ENCODE peak calls at places on chromosomes 2 and 18, in six cellular contexts. H is GM12891, Q is K562, Z is H1, X is HepG2, D is GM12878. Y is an unnamed sample.

GRCh38 chr18:76923485-76924085 is 101.2 kb downstream of the ZNF236 start:
- DNase-seq in H (no peak), Q (peak; percentile 33), Z (peak; percentile 15), X (peak; percentile 30), D (no peak), Y (no peak)

GRCh38 chr18:36314754-36315153 is 17.2 kb downstream of the FHOD3 start:
- DNase-seq in H (no peak), Q (no peak), Z (no peak), X (no peak), D (no peak), Y (no peak)

GRCh38 chr18:55856191-55856590 is 268.2 kb upstream of the TCF4 start:
- DNase-seq in H (no peak), Q (no peak), Z (peak; percentile 58), X (no peak), D (no peak), Y (no peak)

GRCh38 chr2:210303498-210303897 is 11.5 kb downstream of the MYL1 start:
- DNase-seq in H (no peak), Q (no peak), Z (no peak), X (no peak), D (no peak), Y (no peak)

GRCh38 chr2:1972428-1972827 is 228.1 kb upstream of the PXDN start:
- DNase-seq in H (no peak), Q (no peak), Z (no peak), X (no peak), D (no peak), Y (no peak)

GRCh38 chr2:170643346-170643745 is 71.8 kb upstream of the SP5 start:
- DNase-seq in H (no peak), Q (no peak), Z (no peak), X (no peak), D (no peak), Y (no peak)

GRCh38 chr2:62362561-62362960 is 143.4 kb downstream of the TMEM17 start:
- DNase-seq in H (no peak), Q (no peak), Z (no peak), X (no peak), D (no peak), Y (no peak)

GRCh38 chr2:54676656-54677055 is 46.8 kb upstream of the EML6 start:
- DNase-seq in H (no peak), Q (no peak), Z (no peak), X (no peak), D (no peak), Y (no peak)

GRCh38 chr18:62425465-62426190 is 97.2 kb upstream of the ZCCHC2 start:
- DNase-seq in H (no peak), Q (peak; percentile 45), Z (peak; percentile 77), X (peak; percentile 88), D (no peak), Y (no peak)

GRCh38 chr2:241568738-241569137 is 10.2 kb downstream of the BOK start:
- DNase-seq in H (no peak), Q (no peak), Z (no peak), X (no peak), D (no peak), Y (no peak)

GRCh38 chr2:138475394-138475793 is 26.2 kb upstream of the SPOPL start:
- DNase-seq in H (no peak), Q (no peak), Z (no peak), X (peak; percentile 77), D (peak; percentile 53), Y (no peak)

GRCh38 chr2:31832363-31832762 is 178.4 kb downstream of the MEMO1 start:
- DNase-seq in H (no peak), Q (no peak), Z (no peak), X (no peak), D (no peak), Y (no peak)

GRCh38 chr2:166373951-166374350 is 1.8 kb downstream of the SCN9A start:
- DNase-seq in H (no peak), Q (peak; percentile 72), Z (no peak), X (peak; percentile 80), D (no peak), Y (no peak)

GRCh38 chr2:149329068-149329467 is 1.3 kb upstream of the LYPD6 start:
- DNase-seq in H (no peak), Q (no peak), Z (no peak), X (no peak), D (no peak), Y (no peak)

GRCh38 chr2:234960091-234961088 is 8.6 kb downstream of the SH3BP4 start:
- DNase-seq in H (no peak), Q (no peak), Z (no peak), X (no peak), D (no peak), Y (no peak)

GRCh38 chr2:232741284-232741683 is 35.1 kb downstream of the KCNJ13 start:
- DNase-seq in H (no peak), Q (no peak), Z (no peak), X (no peak), D (no peak), Y (no peak)

GRCh38 chr2:176895158-176895557 is 317.4 kb upstream of the HNRNPA3 start:
- DNase-seq in H (no peak), Q (no peak), Z (no peak), X (no peak), D (no peak), Y (no peak)

GRCh38 chr2:239298126-239298804 is 102.6 kb downstream of the HDAC4 start:
- DNase-seq in H (no peak), Q (no peak), Z (no peak), X (no peak), D (no peak), Y (no peak)

GRCh38 chr18:69469444-69469919 is 68.8 kb downstream of the DOK6 start:
- DNase-seq in H (no peak), Q (peak; percentile 24), Z (peak; percentile 29), X (no peak), D (no peak), Y (peak; percentile 8)

GRCh38 chr2:215727507-215728503 is 285.5 kb downstream of the MREG start:
- DNase-seq in H (no peak), Q (no peak), Z (no peak), X (peak; percentile 85), D (no peak), Y (no peak)

GRCh38 chr2:202736826-202737225 is 102.1 kb downstream of the FAM117B start:
- DNase-seq in H (no peak), Q (no peak), Z (no peak), X (no peak), D (no peak), Y (no peak)

GRCh38 chr2:121297217-121297830 is 12.3 kb upstream of the TFCP2L1 start:
- DNase-seq in H (no peak), Q (peak; percentile 39), Z (no peak), X (peak; percentile 41), D (no peak), Y (no peak)

GRCh38 chr2:202375006-202375610 is 1.0 kb upstream of the BMPR2 start:
- DNase-seq in H (no peak), Q (no peak), Z (no peak), X (peak; percentile 30), D (no peak), Y (peak; percentile 13)

GRCh38 chr18:24530630-24531111 is 70.2 kb downstream of the HRH4 start:
- DNase-seq in H (no peak), Q (no peak), Z (no peak), X (no peak), D (no peak), Y (no peak)

GRCh38 chr2:107591541-107591940 is 235.2 kb upstream of the RGPD4 start:
- DNase-seq in H (no peak), Q (no peak), Z (no peak), X (no peak), D (no peak), Y (no peak)

GRCh38 chr2:232659359-232659758 is 26.0 kb downstream of the EFHD1 start:
- DNase-seq in H (no peak), Q (no peak), Z (no peak), X (no peak), D (no peak), Y (no peak)

GRCh38 chr2:238700122-238700457 is 147.8 kb upstream of the TWIST2 start:
- DNase-seq in H (no peak), Q (no peak), Z (no peak), X (no peak), D (no peak), Y (no peak)

DNA sequence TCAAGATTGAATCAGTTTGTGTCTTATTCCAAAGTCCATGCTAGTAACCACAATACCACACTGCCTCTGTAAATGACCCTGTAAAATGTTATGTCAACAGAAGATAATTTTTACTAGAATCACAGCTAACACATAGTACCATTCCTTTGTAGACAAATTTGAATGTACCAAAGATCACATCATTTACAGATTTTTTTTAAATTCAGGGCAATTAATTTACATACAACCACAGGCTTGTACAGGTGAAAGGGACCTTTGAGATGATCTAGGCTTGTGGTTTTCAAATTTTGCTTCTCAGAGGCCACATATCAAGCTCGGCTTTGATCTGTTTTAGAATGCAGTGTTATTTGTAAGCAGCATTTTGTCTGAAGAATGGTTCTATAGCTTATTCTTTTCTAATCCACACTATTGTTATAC is 63.8 kb upstream of the PPM1B start:
- DNase-seq in H (no peak), Q (no peak), Z (no peak), X (no peak), D (no peak), Y (no peak)
- TF ChIP-seq TAF1 in H (no peak), Q (no peak), Z (no peak), X (no peak), D (no peak), Y (no peak)

DNA sequence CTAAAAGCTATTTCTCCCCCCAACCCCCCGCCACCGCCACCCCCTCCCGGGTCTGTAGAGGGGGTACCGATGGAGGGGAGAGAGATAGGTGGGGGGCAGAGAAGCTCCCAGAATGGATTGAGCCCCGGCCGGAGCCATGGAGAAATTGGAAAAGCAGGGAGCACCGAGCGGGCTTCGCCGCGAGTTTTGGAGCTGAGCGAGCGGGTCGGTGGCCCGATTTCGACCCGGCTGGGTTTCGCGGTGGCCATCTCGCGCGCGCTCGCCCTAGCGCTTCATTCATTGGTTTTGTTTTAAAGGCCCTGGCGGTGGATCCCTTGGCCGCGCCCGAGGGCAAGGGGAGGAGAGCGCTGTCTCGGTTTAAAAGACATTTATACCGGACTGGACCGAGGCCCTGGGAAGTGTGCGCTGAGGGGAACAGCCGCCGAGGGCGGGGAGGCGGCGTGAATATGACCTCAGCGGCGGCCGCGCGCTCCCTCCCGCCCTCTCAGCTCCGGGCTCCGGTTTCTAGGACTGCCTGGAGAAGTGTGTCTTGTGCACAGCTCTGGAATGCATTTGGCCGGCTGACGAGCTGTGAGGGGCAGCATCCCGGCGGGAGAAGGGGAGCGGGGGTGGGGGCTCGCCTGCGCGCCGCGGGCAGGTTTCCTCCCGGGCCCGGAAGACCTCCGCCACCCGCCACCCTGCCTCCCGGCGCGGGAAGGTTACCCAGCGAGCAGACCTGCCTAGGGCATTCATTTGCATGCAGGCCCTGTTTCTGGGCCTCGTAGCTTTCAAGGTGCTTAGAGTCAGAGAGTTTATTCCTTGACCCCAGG is 1.7 kb upstream of the SMAD7 start:
- DNase-seq in H (no peak), Q (peak; percentile 52), Z (no peak), X (no peak), D (no peak), Y (no peak)
- TF ChIP-seq POLR2A in H (no peak), Q (no peak), Z (no peak), X (no peak), D (peak; percentile 57), Y (no peak)

DNA sequence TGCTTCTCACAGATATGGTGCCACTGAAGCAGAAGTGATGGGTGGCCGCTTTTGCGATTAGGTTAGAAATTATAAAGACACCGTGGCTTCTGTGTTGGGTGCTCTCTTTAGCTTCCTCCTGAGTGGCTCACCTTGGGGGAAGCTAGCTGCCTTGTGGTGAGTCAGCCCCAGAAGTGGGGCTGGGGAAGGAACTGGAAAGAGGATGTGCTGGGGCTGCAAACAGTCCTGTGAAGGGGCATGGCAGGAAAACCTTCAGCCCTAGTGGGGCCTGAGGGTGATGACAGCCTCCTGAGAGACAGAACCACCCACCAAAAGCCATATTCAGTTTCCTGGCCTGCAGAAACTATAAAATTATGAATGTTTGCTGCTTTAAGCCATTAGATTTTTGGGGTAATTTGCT is 8.9 kb upstream of the ASB18 start:
- DNase-seq in H (no peak), Q (no peak), Z (no peak), X (no peak), D (no peak), Y (no peak)
- TF ChIP-seq POLR2AphosphoS5 in H (no peak), Q (no peak), Z (no peak), X (no peak), D (no peak), Y (no peak)

GRCh38 chr18:50099725-50100414 is 95.1 kb downstream of the MYO5B start:
- DNase-seq in H (no peak), Q (no peak), Z (no peak), X (no peak), D (peak; percentile 36), Y (no peak)
- TF ChIP-seq TAF1 in H (no peak), Q (no peak), Z (no peak), X (no peak), D (no peak), Y (no peak)

Y was measured in GM12892.